ENCODE peak calls at places on chromosome 14, in ten cellular contexts. D, S, W, O, C, H, Q, B, A and K are unnamed samples.

GRCh38 chr14:60935283-60935682 is 45.6 kb downstream of the TRMT5 start:
- DNase-seq in Q (no peak), A (no peak), B (no peak), O (no peak), H (no peak), W (no peak), D (no peak), S (no peak), C (no peak), K (no peak)

GRCh38 chr14:72850360-72850759 is 43.5 kb downstream of the DPF3 start:
- DNase-seq in W (no peak), S (no peak), Q (no peak), O (no peak), D (no peak), H (peak; percentile 55), B (no peak), C (no peak), A (no peak), K (no peak)

GRCh38 chr14:101888182-101888581 is 76.2 kb upstream of the DYNC1H1 start:
- DNase-seq in C (no peak), Q (no peak), D (no peak), W (no peak), A (no peak), B (no peak), H (no peak), O (no peak), S (no peak), K (no peak)

GRCh38 chr14:28468191-28469151 is 298.1 kb upstream of the FOXG1 start:
- DNase-seq in D (no peak), O (no peak), S (no peak), W (no peak), A (no peak), H (no peak), B (no peak), Q (no peak), C (no peak), K (no peak)

GRCh38 chr14:57833304-57833703 is 32.6 kb downstream of the SLC35F4 start:
- DNase-seq in A (no peak), S (peak; percentile 59), O (no peak), D (no peak), Q (no peak), H (peak; percentile 97), C (no peak), B (peak; percentile 78), W (no peak), K (no peak)

GRCh38 chr14:57747036-57747435 is 118.9 kb downstream of the SLC35F4 start:
- DNase-seq in H (peak; percentile 8), O (no peak), A (no peak), Q (no peak), S (peak; percentile 40), C (no peak), W (peak; percentile 31), D (no peak), B (no peak), K (no peak)

GRCh38 chr14:41785696-41786095 is 179.0 kb downstream of the LRFN5 start:
- DNase-seq in B (no peak), W (no peak), A (no peak), H (no peak), Q (no peak), S (no peak), D (no peak), O (no peak), C (peak; percentile 51), K (peak; percentile 12)

GRCh38 chr14:52318829-52319604 is 4.9 kb downstream of the PTGER2 start:
- DNase-seq in W (no peak), H (peak; percentile 41), Q (no peak), B (peak; percentile 79), O (no peak), C (no peak), A (no peak), S (no peak), D (no peak), K (no peak)

GRCh38 chr14:21825147-21825743 is 151.6 kb upstream of the OR4E1 start:
- DNase-seq in W (no peak), D (peak; percentile 41), C (no peak), Q (peak; percentile 16), S (peak; percentile 53), B (no peak), H (peak; percentile 8), A (no peak), O (no peak), K (peak; percentile 74)

GRCh38 chr14:99231181-99231849 is 40.7 kb downstream of the BCL11B start:
- DNase-seq in S (no peak), W (no peak), A (no peak), Q (no peak), H (no peak), B (no peak), O (no peak), C (no peak), D (no peak), K (no peak)

GRCh38 chr14:92678766-92679165 is 69.7 kb downstream of the LGMN start:
- DNase-seq in O (no peak), C (no peak), A (no peak), S (no peak), Q (no peak), H (no peak), B (no peak), D (no peak), W (no peak), K (no peak)

GRCh38 chr14:31781578-31781977 is 220.4 kb downstream of the NUBPL start:
- DNase-seq in O (no peak), A (no peak), W (no peak), S (no peak), C (no peak), Q (no peak), B (no peak), D (no peak), H (no peak), K (no peak)

GRCh38 chr14:102508410-102508773 is 1.2 kb downstream of the ANKRD9 start:
- DNase-seq in W (peak; percentile 66), A (no peak), O (no peak), S (no peak), H (no peak), C (no peak), D (no peak), Q (no peak), B (no peak), K (no peak)

GRCh38 chr14:32027255-32027939 is 49.7 kb upstream of the ARHGAP5 start:
- DNase-seq in A (no peak), W (no peak), C (no peak), D (no peak), O (no peak), B (no peak), S (no peak), H (peak; percentile 20), Q (no peak), K (no peak)

GRCh38 chr14:44961151-44961729 is 507 bp downstream of the KLHL28 start:
- DNase-seq in S (peak; percentile 65), C (peak; percentile 39), W (peak; percentile 62), H (peak; percentile 85), D (peak; percentile 56), Q (peak; percentile 48), A (peak; percentile 28), B (peak; percentile 63), O (peak; percentile 9), K (peak; percentile 67)

GRCh38 chr14:56129092-56129491 is 10.9 kb downstream of the PELI2 start:
- DNase-seq in A (no peak), O (no peak), C (no peak), Q (no peak), B (no peak), D (no peak), S (no peak), W (no peak), H (no peak), K (peak; percentile 38)

GRCh38 chr14:44170099-44170498 is 337.0 kb downstream of the FSCB start:
- DNase-seq in Q (no peak), W (no peak), S (no peak), H (no peak), O (no peak), D (no peak), A (no peak), C (no peak), B (peak; percentile 23), K (no peak)